ENCODE peak calls at places on chromosomes 7 and 10, in six cellular contexts. One of them, this sample, is unnamed.

GRCh38 chr10:23981520-23982309 is 227.2 kb upstream of the KIAA1217 start:
- DNase-seq in NCI-H1105 treated with DMSO at 0.1 percent for 48 hours: no peak
- DNase-seq in A673: no peak
- DNase-seq in tibial nerve: no peak
- DNase-seq in SJSA1: no peak
- DNase-seq in T follicular helper cell: no peak
- DNase-seq in this sample: no peak

GRCh38 chr7:36923831-36924555 is 199.7 kb upstream of the AOAH start:
- DNase-seq in NCI-H1105 treated with DMSO at 0.1 percent for 48 hours: no peak
- DNase-seq in A673: no peak
- DNase-seq in tibial nerve: no peak
- DNase-seq in SJSA1: no peak
- DNase-seq in T follicular helper cell: no peak
- DNase-seq in this sample: no peak

GRCh38 chr10:105950410-105950809 is 1214.1 kb downstream of the SORCS1 start:
- DNase-seq in NCI-H1105 treated with DMSO at 0.1 percent for 48 hours: peak; percentile 40
- DNase-seq in A673: peak; percentile 81
- DNase-seq in tibial nerve: peak; percentile 30
- DNase-seq in SJSA1: no peak
- DNase-seq in T follicular helper cell: no peak
- DNase-seq in this sample: no peak

GRCh38 chr10:112804036-112804435 is 146.0 kb upstream of the TCF7L2 start:
- DNase-seq in NCI-H1105 treated with DMSO at 0.1 percent for 48 hours: peak; percentile 66
- DNase-seq in A673: no peak
- DNase-seq in tibial nerve: no peak
- DNase-seq in SJSA1: no peak
- DNase-seq in T follicular helper cell: no peak
- DNase-seq in this sample: no peak

GRCh38 chr7:33886100-33886623 is 19.2 kb upstream of the BMPER start:
- DNase-seq in NCI-H1105 treated with DMSO at 0.1 percent for 48 hours: no peak
- DNase-seq in A673: peak; percentile 66
- DNase-seq in tibial nerve: no peak
- DNase-seq in SJSA1: peak; percentile 70
- DNase-seq in T follicular helper cell: no peak
- DNase-seq in this sample: no peak

GRCh38 chr7:125061776-125062397 is 132.3 kb upstream of the POT1 start:
- DNase-seq in NCI-H1105 treated with DMSO at 0.1 percent for 48 hours: no peak
- DNase-seq in A673: peak; percentile 58
- DNase-seq in tibial nerve: no peak
- DNase-seq in SJSA1: no peak
- DNase-seq in T follicular helper cell: no peak
- DNase-seq in this sample: no peak

GRCh38 chr10:3757638-3758490 is 27.1 kb downstream of the KLF6 start:
- DNase-seq in NCI-H1105 treated with DMSO at 0.1 percent for 48 hours: no peak
- DNase-seq in A673: no peak
- DNase-seq in tibial nerve: no peak
- DNase-seq in SJSA1: peak; percentile 40
- DNase-seq in T follicular helper cell: no peak
- DNase-seq in this sample: peak; percentile 48

GRCh38 chr10:101308051-101308450 is 45.9 kb upstream of the BTRC start:
- DNase-seq in NCI-H1105 treated with DMSO at 0.1 percent for 48 hours: no peak
- DNase-seq in A673: no peak
- DNase-seq in tibial nerve: no peak
- DNase-seq in SJSA1: no peak
- DNase-seq in T follicular helper cell: no peak
- DNase-seq in this sample: no peak

GRCh38 chr10:95411635-95412034 is 120.8 kb upstream of the PDLIM1 start:
- DNase-seq in NCI-H1105 treated with DMSO at 0.1 percent for 48 hours: no peak
- DNase-seq in A673: no peak
- DNase-seq in tibial nerve: no peak
- DNase-seq in SJSA1: no peak
- DNase-seq in T follicular helper cell: no peak
- DNase-seq in this sample: no peak

GRCh38 chr7:115113776-115114175 is 191.9 kb downstream of the MDFIC start:
- DNase-seq in NCI-H1105 treated with DMSO at 0.1 percent for 48 hours: no peak
- DNase-seq in A673: no peak
- DNase-seq in tibial nerve: no peak
- DNase-seq in SJSA1: no peak
- DNase-seq in T follicular helper cell: no peak
- DNase-seq in this sample: no peak

GRCh38 chr10:85612833-85613232 is 753.8 kb downstream of the GRID1 start:
- DNase-seq in NCI-H1105 treated with DMSO at 0.1 percent for 48 hours: no peak
- DNase-seq in A673: no peak
- DNase-seq in tibial nerve: no peak
- DNase-seq in SJSA1: peak; percentile 25
- DNase-seq in T follicular helper cell: no peak
- DNase-seq in this sample: no peak

GRCh38 chr10:22606164-22606614 is 108.2 kb downstream of the PIP4K2A start:
- DNase-seq in NCI-H1105 treated with DMSO at 0.1 percent for 48 hours: no peak
- DNase-seq in A673: peak; percentile 56
- DNase-seq in tibial nerve: no peak
- DNase-seq in SJSA1: peak; percentile 93
- DNase-seq in T follicular helper cell: no peak
- DNase-seq in this sample: peak; percentile 37

GRCh38 chr10:12782537-12782936 is 219.0 kb downstream of the CCDC3 start:
- DNase-seq in NCI-H1105 treated with DMSO at 0.1 percent for 48 hours: peak; percentile 1
- DNase-seq in A673: peak; percentile 54
- DNase-seq in tibial nerve: no peak
- DNase-seq in SJSA1: peak; percentile 65
- DNase-seq in T follicular helper cell: no peak
- DNase-seq in this sample: peak; percentile 18

GRCh38 chr10:130623680-130624271 is 487.6 kb downstream of the GLRX3 start:
- DNase-seq in NCI-H1105 treated with DMSO at 0.1 percent for 48 hours: no peak
- DNase-seq in A673: no peak
- DNase-seq in tibial nerve: no peak
- DNase-seq in SJSA1: no peak
- DNase-seq in T follicular helper cell: no peak
- DNase-seq in this sample: no peak

This sample was measured in memory B cell.